ENCODE peak calls at places on chromosomes 2 and 18, in four cellular contexts. A is gastrocnemius medialis, Y is stomach, M is left ventricle myocardium inferior. H is an unnamed sample.

GRCh38 chr2:102983786-102984185 is 222.0 kb downstream of the TMEM182 start:
- DNase-seq in A (no peak), Y (no peak), M (no peak), H (no peak)

GRCh38 chr2:221166283-221166682 is 405.8 kb downstream of the EPHA4 start:
- DNase-seq in A (no peak), Y (no peak), M (no peak), H (no peak)

GRCh38 chr18:74281011-74281638 is 10.6 kb downstream of the CYB5A start:
- DNase-seq in A (no peak), Y (no peak), M (no peak), H (no peak)

GRCh38 chr18:50819027-50819726 is 639 bp downstream of the MRO start:
- DNase-seq in A (peak), Y (peak), M (peak), H (peak)

GRCh38 chr2:212842544-212843185 is 304.1 kb upstream of the ERBB4 start:
- DNase-seq in A (no peak), Y (no peak), M (no peak), H (no peak)

GRCh38 chr2:135150711-135151110 is 98.6 kb downstream of the RAB3GAP1 start:
- DNase-seq in A (no peak), Y (no peak), M (no peak), H (no peak)

GRCh38 chr18:59672125-59672769 is 25.0 kb downstream of the CCBE1 start:
- DNase-seq in A (no peak), Y (no peak), M (no peak), H (no peak)

GRCh38 chr2:230947908-230948365 is 22.9 kb upstream of the GPR55 start:
- DNase-seq in A (no peak), Y (peak), M (no peak), H (no peak)

GRCh38 chr2:188158337-188159100 is 133.2 kb upstream of the GULP1 start:
- DNase-seq in A (no peak), Y (no peak), M (no peak), H (no peak)

GRCh38 chr2:108909917-108910515 is 79.0 kb downstream of the EDAR start:
- DNase-seq in A (no peak), Y (no peak), M (no peak), H (no peak)

GRCh38 chr18:22169011-22169888 is at the start of gene GATA6:
- DNase-seq in A (no peak), Y (peak), M (peak), H (peak)

GRCh38 chr2:204870053-204870452 is 324.8 kb downstream of the PARD3B start:
- DNase-seq in A (no peak), Y (no peak), M (no peak), H (no peak)

GRCh38 chr2:102301867-102302362 is 9.4 kb upstream of the IL1RL1 start:
- DNase-seq in A (no peak), Y (no peak), M (no peak), H (no peak)

GRCh38 chr2:142179686-142180085 is 48.9 kb upstream of the LRP1B start:
- DNase-seq in A (no peak), Y (no peak), M (no peak), H (no peak)

GRCh38 chr2:191441761-191442160 is 196.6 kb downstream of the MYO1B start:
- DNase-seq in A (no peak), Y (no peak), M (no peak), H (no peak)

GRCh38 chr18:57819119-57819518 is 16.0 kb upstream of the ATP8B1 start:
- DNase-seq in A (no peak), Y (no peak), M (no peak), H (no peak)
- H3K27ac ChIP-seq in A (no peak), Y (peak), M (peak), H (no peak)

DNA sequence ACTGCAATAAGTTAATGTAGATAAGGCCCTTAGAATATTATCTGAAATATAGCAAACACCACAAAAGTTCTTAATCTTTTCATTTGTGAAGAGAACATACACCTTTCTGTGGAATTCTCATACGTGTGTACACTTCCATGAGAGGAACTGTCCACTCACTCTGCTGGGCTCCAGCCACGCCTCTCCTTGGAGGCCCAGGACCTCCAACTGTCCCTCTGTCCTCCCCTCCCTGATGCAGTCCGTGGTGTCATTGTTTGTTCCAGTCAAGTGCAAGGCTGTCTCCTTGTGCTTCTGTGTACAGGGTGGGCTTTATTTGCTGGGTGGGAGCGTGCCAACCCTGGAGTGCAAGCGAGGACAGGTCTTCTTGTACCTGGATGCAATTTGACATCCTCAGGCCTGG is 8.7 kb downstream of the RAB12 start:
- DNase-seq in A (no peak), Y (no peak), M (no peak), H (no peak)
- TF ChIP-seq CTCF in A (no peak), Y (no peak), M (no peak), H (no peak)

GRCh38 chr2:41957431-41957830 is 90.4 kb upstream of the PKDCC start:
- DNase-seq in A (no peak), Y (no peak), M (no peak), H (no peak)
- H3K27ac ChIP-seq in A (no peak), Y (no peak), M (no peak), H (no peak)

GRCh38 chr2:127701651-127702394 is 526 bp downstream of the SFT2D3 start:
- DNase-seq in A (peak), Y (peak), M (peak), H (peak)
- TF ChIP-seq CTCF in A (no peak), Y (no peak), M (peak), H (peak)

GRCh38 chr2:9950521-9951271 is 797 bp upstream of the GRHL1 start:
- DNase-seq in A (no peak), Y (peak), M (peak), H (no peak)

GRCh38 chr2:9952286-9952737 is 819 bp downstream of the GRHL1 start:
- DNase-seq in A (no peak), Y (no peak), M (no peak), H (no peak)

GRCh38 chr2:9951522-9952285 is at the start of gene GRHL1:
- DNase-seq in A (peak), Y (peak), M (peak), H (peak)

GRCh38 chr2:9949992-9950520 is 1.4 kb upstream of the GRHL1 start:
- DNase-seq in A (no peak), Y (no peak), M (no peak), H (no peak)

GRCh38 chr2:9951272-9951521 is 296 bp upstream of the GRHL1 start:
- DNase-seq in A (no peak), Y (no peak), M (no peak), H (no peak)
- H3K27ac ChIP-seq in A (peak), Y (peak), M (peak), H (no peak)

GRCh38 chr2:34663314-34663713 is 1064.2 kb upstream of the FAM98A start:
- DNase-seq in A (no peak), Y (no peak), M (no peak), H (no peak)
- TF ChIP-seq CTCF in A (no peak), Y (no peak), M (no peak), H (no peak)

DNA sequence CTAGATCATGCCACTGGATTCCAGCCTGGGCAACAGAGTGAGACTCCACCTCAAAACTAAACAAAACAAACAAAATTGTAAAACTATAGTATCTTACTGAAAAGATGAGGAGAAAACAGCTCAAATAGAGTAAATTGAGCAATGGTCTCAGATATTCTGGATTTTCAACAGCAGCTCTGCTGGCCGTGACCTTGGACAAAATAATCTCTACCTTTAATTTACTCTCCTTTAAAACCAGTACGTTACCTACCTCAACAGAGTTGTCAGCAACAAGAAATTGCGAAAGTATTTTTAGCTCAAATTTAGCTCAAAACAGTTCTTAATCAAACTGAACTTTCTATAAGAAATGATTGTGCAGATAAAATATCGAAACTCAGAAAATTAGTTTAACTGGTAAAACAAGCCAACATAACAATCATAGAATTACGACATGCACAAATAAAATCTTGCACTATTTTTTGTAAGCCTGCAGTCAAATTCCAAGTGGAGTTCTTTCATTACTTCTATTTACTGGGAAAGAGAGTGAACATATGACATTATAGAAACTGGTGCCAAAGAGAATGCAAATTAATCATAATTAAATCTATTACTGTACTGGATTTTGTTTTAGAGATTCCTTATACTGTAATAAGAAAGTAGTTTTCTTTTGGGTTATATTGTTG is 40.8 kb downstream of the TRIP12 start:
- DNase-seq in A (no peak), Y (no peak), M (no peak), H (no peak)
- H3K27ac ChIP-seq in A (no peak), Y (no peak), M (no peak), H (no peak)

GRCh38 chr18:23640023-23640422 is 22.7 kb downstream of the ANKRD29 start:
- DNase-seq in A (no peak), Y (no peak), M (no peak), H (no peak)
- TF ChIP-seq CTCF in A (no peak), Y (no peak), M (peak), H (no peak)